ENCODE peak calls at places on chromosome 17, in four cellular contexts. S is GM12878, A is H1, E is K562. O is an unnamed sample.
A peak's percentile ranks its signal among the peaks of the same experiment; 100 is the strongest.

GRCh38 chr17:50470451-50470850 is 1.8 kb upstream of the CHAD start:
- DNase-seq in S (no peak), E (no peak), A (no peak), O (no peak)

GRCh38 chr17:57605734-57606105 is 139.4 kb downstream of the CCDC182 start:
- DNase-seq in S (no peak), E (no peak), A (no peak), O (no peak)

GRCh38 chr17:40809721-40810421 is 10.1 kb upstream of the KRT28 start:
- DNase-seq in E (no peak), S (no peak), A (no peak), O (no peak)

GRCh38 chr17:41325126-41325525 is 9.6 kb upstream of the KRTAP17-1 start:
- DNase-seq in A (no peak), E (no peak), S (no peak), O (no peak)

GRCh38 chr17:58277107-58277506 is 3.6 kb downstream of the MPO start:
- DNase-seq in E (peak; percentile 63), A (no peak), S (no peak), O (no peak)

GRCh38 chr17:879546-879945 is 97.4 kb downstream of the MRM3 start:
- DNase-seq in E (peak; percentile 61), A (peak; percentile 87), S (peak; percentile 5), O (no peak)

GRCh38 chr17:40331743-40332641 is 23.0 kb downstream of the RARA start:
- DNase-seq in A (no peak), E (no peak), S (no peak), O (peak; percentile 97)

GRCh38 chr17:63439682-63440081 is 6.4 kb downstream of the CYB561 start:
- DNase-seq in S (no peak), A (no peak), E (no peak), O (no peak)

GRCh38 chr17:29216856-29217255 is 29.8 kb upstream of the CRYBA1 start:
- DNase-seq in A (no peak), E (no peak), S (no peak), O (no peak)

GRCh38 chr17:57939797-57940196 is 15.4 kb downstream of the CUEDC1 start:
- DNase-seq in A (no peak), E (peak; percentile 31), S (peak; percentile 75), O (no peak)

GRCh38 chr17:2736956-2737355 is 12.5 kb downstream of the CCDC92B start:
- DNase-seq in E (no peak), S (no peak), A (no peak), O (peak; percentile 74)

GRCh38 chr17:50501054-50501453 is 7.2 kb upstream of the MYCBPAP start:
- DNase-seq in S (no peak), E (peak; percentile 41), A (no peak), O (peak; percentile 55)

GRCh38 chr17:38350035-38350434 is 1.6 kb upstream of the SOCS7 start:
- DNase-seq in E (no peak), A (no peak), S (no peak), O (no peak)

GRCh38 chr17:29784661-29785060 is 145.4 kb downstream of the SSH2 start:
- DNase-seq in E (no peak), S (no peak), A (no peak), O (no peak)

GRCh38 chr17:50111687-50112655 is 16.8 kb downstream of the PDK2 start:
- DNase-seq in E (no peak), S (no peak), A (peak; percentile 55), O (peak; percentile 66)

GRCh38 chr17:51739245-51739886 is 419.1 kb downstream of the CA10 start:
- DNase-seq in E (no peak), S (no peak), A (no peak), O (no peak)

GRCh38 chr17:8387914-8388651 is 5.1 kb upstream of the RPL26 start:
- DNase-seq in E (no peak), S (no peak), A (no peak), O (no peak)

GRCh38 chr17:80751070-80751459 is 206.4 kb downstream of the RPTOR start:
- DNase-seq in E (no peak), S (no peak), A (no peak), O (no peak)

GRCh38 chr17:9271989-9272388 is 250.7 kb downstream of the NTN1 start:
- DNase-seq in E (no peak), A (no peak), S (no peak), O (no peak)

GRCh38 chr17:29384901-29385300 is 5.3 kb upstream of the TAOK1 start:
- DNase-seq in E (no peak), S (no peak), A (no peak), O (no peak)

GRCh38 chr17:70552230-70552981 is 383.1 kb downstream of the KCNJ2 start:
- DNase-seq in S (peak; percentile 13), A (no peak), E (peak; percentile 16), O (peak; percentile 72)

GRCh38 chr17:61399131-61400057 is at the start of gene TBX2:
- DNase-seq in A (peak; percentile 80), S (no peak), E (no peak), O (peak; percentile 98)
- TF ChIP-seq NRF1 in A (no peak), S (no peak), E (no peak), O (peak; percentile 44)

DNA sequence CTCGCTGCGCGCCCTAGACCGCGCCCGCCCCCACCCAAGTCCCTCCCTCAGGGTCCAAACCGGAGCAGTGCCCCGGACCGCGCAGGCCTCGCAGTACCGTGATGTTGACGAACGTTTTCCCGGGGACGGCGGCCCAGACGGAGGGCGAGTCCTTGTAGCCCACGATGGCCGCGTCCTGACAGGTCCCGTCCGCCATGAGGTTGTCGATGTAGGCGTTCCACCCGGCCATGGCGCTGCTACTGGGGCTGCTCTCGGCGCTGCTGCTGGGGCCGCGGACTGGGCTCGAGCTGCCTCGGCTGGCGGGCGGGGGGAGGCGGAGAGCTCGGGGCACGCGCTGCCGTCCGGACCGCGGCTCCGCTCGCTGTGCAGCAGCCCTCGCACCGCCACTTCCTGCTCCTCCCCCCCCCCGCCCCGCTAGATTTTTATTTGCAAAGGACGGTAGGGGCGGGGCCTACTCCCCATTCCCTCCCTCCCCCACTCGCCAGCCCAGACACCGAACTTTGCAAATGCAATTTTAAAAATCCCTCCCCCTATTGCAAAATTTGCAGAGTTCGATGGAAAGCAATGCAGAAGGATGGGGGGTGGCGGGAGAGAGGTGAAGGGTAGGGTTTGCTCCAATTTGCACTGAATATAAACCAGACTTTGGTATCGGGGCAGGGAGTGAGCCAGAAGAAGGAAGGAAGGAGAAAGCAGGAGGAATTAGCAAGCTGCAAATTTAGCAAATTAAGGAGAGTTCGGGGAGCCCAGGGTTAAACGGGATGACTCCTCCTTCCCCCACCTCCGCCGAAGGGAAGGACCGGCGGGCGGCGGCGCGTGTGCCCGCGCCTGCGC is at the start of gene PFN1:
- DNase-seq in S (peak; percentile 69), E (peak; percentile 63), A (peak; percentile 74), O (peak; percentile 92)
- H3K4me3 ChIP-seq in S (peak within 1 kb of the TSS; percentile 96), E (peak within 1 kb of the TSS; percentile 97), A (peak within 1 kb of the TSS; percentile 97), O (peak within 1 kb of the TSS; percentile 79)

GRCh38 chr17:44209786-44210341 is 9.6 kb downstream of the UBTF start:
- DNase-seq in A (no peak), E (no peak), S (no peak), O (no peak)
- TF ChIP-seq NRF1 in A (no peak), E (no peak), S (no peak), O (no peak)

GRCh38 chr17:13127921-13128582 is 110.2 kb upstream of the ELAC2 start:
- DNase-seq in A (no peak), S (no peak), E (no peak), O (no peak)

GRCh38 chr17:13131211-13131610 is 113.4 kb upstream of the ELAC2 start:
- DNase-seq in S (no peak), E (no peak), A (no peak), O (no peak)

GRCh38 chr17:13134106-13134505 is 116.3 kb upstream of the ELAC2 start:
- DNase-seq in S (no peak), A (no peak), E (no peak), O (no peak)

GRCh38 chr17:13128676-13129075 is 110.8 kb upstream of the ELAC2 start:
- DNase-seq in S (no peak), E (no peak), A (no peak), O (no peak)
- H3K4me3 ChIP-seq in S (no peak overlapping the region), E (no peak overlapping the region), A (no peak overlapping the region), O (no peak overlapping the region)

GRCh38 chr17:53749178-53749577 is 73.5 kb upstream of the KIF2B start:
- DNase-seq in E (peak; percentile 65), S (no peak), A (no peak), O (no peak)
- TF ChIP-seq NRF1 in E (no peak), S (no peak), A (no peak), O (no peak)

GRCh38 chr17:77471984-77472836 is 331.4 kb downstream of the SEC14L1 start:
- DNase-seq in S (no peak), E (no peak), A (no peak), O (peak; percentile 67)
- H3K4me3 ChIP-seq in S (peak overlapping the region; percentile 48), E (no peak overlapping the region), A (peak overlapping the region; percentile 17), O (no peak overlapping the region)

GRCh38 chr17:75875940-75876189 is 2.5 kb downstream of the TRIM47 start:
- DNase-seq in S (no peak), E (no peak), A (no peak), O (peak; percentile 64)
- TF ChIP-seq NRF1 in S (no peak), E (no peak), A (no peak), O (no peak)

DNA sequence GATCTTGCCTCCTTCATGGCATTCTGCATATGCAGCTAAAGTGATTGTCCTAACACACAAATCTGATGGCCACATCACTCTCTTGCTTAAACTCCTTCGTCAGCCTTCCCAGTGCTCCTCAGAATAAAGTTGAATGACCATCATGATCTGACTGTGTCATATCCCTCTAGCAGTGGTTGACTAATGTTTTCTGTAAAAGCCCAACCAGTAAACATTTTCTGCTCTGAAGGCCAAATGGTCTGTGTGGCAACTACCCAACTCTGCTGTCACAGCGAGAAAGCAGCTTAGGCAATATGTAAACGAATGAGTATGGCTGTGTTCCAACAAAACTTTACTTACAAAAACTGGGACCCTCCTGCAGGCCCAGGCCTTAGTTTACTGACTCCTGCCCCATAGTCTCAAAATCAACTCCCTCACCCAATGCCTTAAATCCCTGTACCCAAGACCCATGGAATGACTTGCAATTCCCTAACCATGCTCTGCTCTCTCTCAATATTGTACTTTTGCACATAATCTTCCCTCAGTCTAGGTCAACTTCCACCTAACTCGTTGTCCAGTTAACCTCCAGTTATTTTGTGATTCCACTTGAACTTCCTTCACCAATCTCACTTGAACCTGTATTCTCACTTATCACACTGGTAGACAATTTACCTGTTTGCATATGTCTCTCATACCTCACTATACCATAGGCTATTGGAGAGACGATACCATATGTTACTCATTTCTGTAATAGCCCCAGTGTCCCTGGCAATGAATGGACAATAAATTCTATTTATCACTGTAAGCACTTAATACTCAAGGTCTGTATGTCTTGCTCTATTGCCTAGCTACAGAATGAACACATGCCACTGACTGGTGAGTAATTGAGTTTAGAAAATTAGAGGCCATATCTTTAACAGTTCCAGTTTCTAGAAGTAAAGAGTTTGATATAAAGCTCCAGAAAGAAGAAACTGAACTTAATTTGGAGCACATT is 29.1 kb downstream of the TMEM100 start:
- DNase-seq in S (no peak), A (no peak), E (no peak), O (peak; percentile 34)
- H3K4me3 ChIP-seq in S (no peak overlapping the region), A (no peak overlapping the region), E (no peak overlapping the region), O (no peak overlapping the region)

O was measured in SK-N-SH.